ENCODE peak calls at places on chromosomes 12 and 14, in ten cellular contexts. Q, Y, U, B, Z, F, E, K, N and S are unnamed samples.

GRCh38 chr12:94676922-94677321 is 26.6 kb upstream of the TMCC3 start:
- DNase-seq in Q (no peak), Y (no peak), U (no peak), B (no peak), Z (no peak), F (no peak), E (no peak), K (no peak), N (no peak), S (no peak)

GRCh38 chr14:98114122-98114895 is 1157.7 kb downstream of the BCL11B start:
- DNase-seq in Q (no peak), Y (no peak), U (no peak), B (peak; percentile 46), Z (no peak), F (no peak), E (no peak), K (no peak), N (peak; percentile 72), S (no peak)

GRCh38 chr14:59474172-59474571 is 9.0 kb upstream of the GPR135 start:
- DNase-seq in Q (no peak), Y (peak; percentile 72), U (no peak), B (no peak), Z (no peak), F (no peak), E (no peak), K (no peak), N (peak; percentile 91), S (no peak)

GRCh38 chr14:102215522-102216250 is 76.0 kb downstream of the WDR20 start:
- DNase-seq in Q (no peak), Y (peak; percentile 31), U (no peak), B (no peak), Z (no peak), F (no peak), E (peak; percentile 41), K (no peak), N (peak; percentile 31), S (no peak)

GRCh38 chr14:21023817-21024667 is 819 bp downstream of the NDRG2 start:
- DNase-seq in Q (no peak), Y (no peak), U (no peak), B (no peak), Z (no peak), F (no peak), E (no peak), K (no peak), N (no peak), S (no peak)

GRCh38 chr12:76698966-76699365 is 64.9 kb upstream of the ZDHHC17 start:
- DNase-seq in Q (no peak), Y (no peak), U (no peak), B (no peak), Z (no peak), F (no peak), E (no peak), K (no peak), N (no peak), S (no peak)

GRCh38 chr14:93959239-93960107 is 16.9 kb downstream of the ASB2 start:
- DNase-seq in Q (peak; percentile 75), Y (peak; percentile 95), U (peak; percentile 97), B (peak; percentile 100), Z (peak; percentile 92), F (peak; percentile 61), E (peak; percentile 47), K (no peak), N (peak; percentile 90), S (peak; percentile 94)

GRCh38 chr14:68781161-68782021 is 11.5 kb downstream of the ZFP36L1 start:
- DNase-seq in Q (no peak), Y (no peak), U (no peak), B (no peak), Z (no peak), F (no peak), E (no peak), K (no peak), N (no peak), S (no peak)

GRCh38 chr12:10540776-10541205 is 35.1 kb downstream of the EIF2S3B start:
- DNase-seq in Q (no peak), Y (no peak), U (no peak), B (peak; percentile 83), Z (no peak), F (no peak), E (no peak), K (no peak), N (peak; percentile 27), S (no peak)

GRCh38 chr12:104536841-104537240 is 80.1 kb downstream of the CHST11 start:
- DNase-seq in Q (no peak), Y (no peak), U (no peak), B (peak; percentile 64), Z (no peak), F (no peak), E (no peak), K (no peak), N (no peak), S (peak; percentile 67)

GRCh38 chr14:91464615-91465205 is 45.4 kb downstream of the PPP4R3A start:
- DNase-seq in Q (no peak), Y (no peak), U (no peak), B (no peak), Z (no peak), F (no peak), E (no peak), K (no peak), N (no peak), S (no peak)

GRCh38 chr12:20370001-20370381 is 1.7 kb downstream of the PDE3A start:
- DNase-seq in Q (no peak), Y (no peak), U (no peak), B (no peak), Z (peak; percentile 6), F (peak; percentile 9), E (peak; percentile 28), K (peak; percentile 75), N (peak; percentile 36), S (no peak)

DNA sequence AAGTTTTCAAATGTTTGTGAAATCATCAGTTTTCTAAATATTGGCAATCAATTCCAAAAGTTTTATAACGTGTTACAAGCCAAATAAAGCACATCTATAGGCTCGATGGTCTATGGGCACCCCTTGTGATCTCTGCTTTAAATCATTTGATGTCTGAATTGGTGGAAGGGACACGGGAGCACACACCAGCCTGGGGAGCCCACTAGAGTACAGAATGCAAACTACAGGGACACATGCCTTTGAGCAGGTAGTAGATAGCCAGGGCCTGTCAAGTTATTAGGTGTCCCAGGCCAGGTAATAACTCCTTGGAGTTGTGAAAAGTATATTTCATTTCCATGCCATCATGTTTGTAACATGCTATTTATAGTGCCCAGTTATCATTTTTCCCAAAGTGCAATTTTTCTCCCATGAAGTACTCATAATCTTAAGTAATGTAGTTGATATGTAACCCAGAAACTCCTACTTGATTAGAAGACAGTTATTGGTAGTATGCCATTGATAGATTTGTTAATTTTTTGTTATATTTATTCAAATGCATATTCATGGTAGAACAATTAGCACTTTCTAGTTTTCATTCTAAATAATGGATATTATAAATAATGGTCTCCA is 97.0 kb upstream of the FGD4 start:
- DNase-seq in Q (no peak), Y (no peak), U (no peak), B (peak; percentile 8), Z (no peak), F (no peak), E (peak; percentile 60), K (no peak), N (no peak), S (no peak)
- TF ChIP-seq CTCF in Q (no peak), Y (peak; percentile 35), U (peak; percentile 54), B (peak; percentile 56), Z (no peak), F (peak; percentile 74), E (peak; percentile 37), K (no peak), N (peak; percentile 63), S (peak; percentile 45)

GRCh38 chr12:29309320-29309902 is 71.6 kb downstream of the ERGIC2 start:
- DNase-seq in Q (no peak), Y (peak; percentile 47), U (no peak), B (no peak), Z (no peak), F (no peak), E (peak; percentile 13), K (no peak), N (peak; percentile 28), S (no peak)

GRCh38 chr12:29317556-29318363 is 63.2 kb downstream of the ERGIC2 start:
- DNase-seq in Q (no peak), Y (peak; percentile 30), U (peak; percentile 79), B (peak; percentile 52), Z (peak; percentile 24), F (peak; percentile 7), E (peak; percentile 62), K (no peak), N (peak; percentile 40), S (peak; percentile 69)

GRCh38 chr12:29316772-29317171 is 64.2 kb downstream of the ERGIC2 start:
- DNase-seq in Q (no peak), Y (peak; percentile 71), U (no peak), B (peak; percentile 52), Z (no peak), F (peak; percentile 7), E (peak; percentile 52), K (no peak), N (peak; percentile 94), S (no peak)

GRCh38 chr12:29310899-29311298 is 70.1 kb downstream of the ERGIC2 start:
- DNase-seq in Q (no peak), Y (no peak), U (no peak), B (no peak), Z (no peak), F (no peak), E (no peak), K (no peak), N (no peak), S (no peak)

DNA sequence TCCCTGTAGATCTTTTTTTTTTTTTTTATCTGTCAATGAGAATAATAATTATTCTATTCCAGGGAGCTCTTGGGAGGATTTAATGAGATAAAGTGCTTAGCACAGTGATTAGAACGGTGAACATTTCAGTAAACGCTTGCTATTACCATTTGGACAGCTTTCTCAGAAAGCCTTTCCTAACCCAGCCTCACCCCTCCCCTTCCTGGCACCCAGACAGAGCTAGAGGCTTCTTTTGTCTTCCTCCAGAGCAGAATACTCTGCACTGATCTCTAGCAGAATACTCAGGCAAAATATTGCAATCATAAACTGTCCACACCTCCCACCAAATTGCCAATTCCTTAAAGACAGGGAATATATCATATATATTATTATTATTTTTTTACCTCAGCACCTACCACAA is 66.6 kb downstream of the ERGIC2 start:
- DNase-seq in Q (no peak), Y (no peak), U (no peak), B (no peak), Z (no peak), F (no peak), E (no peak), K (no peak), N (peak; percentile 9), S (no peak)
- H3K4me3 ChIP-seq in Q (no peak overlapping the region), Y (no peak overlapping the region), U (no peak overlapping the region), B (no peak overlapping the region), Z (no peak overlapping the region), F (no peak overlapping the region), E (no peak overlapping the region), K (no peak overlapping the region), N (no peak overlapping the region), S (no peak overlapping the region)

GRCh38 chr14:100108840-100109593 is 43.8 kb downstream of the EVL start:
- DNase-seq in Q (no peak), Y (peak; percentile 69), U (no peak), B (no peak), Z (no peak), F (no peak), E (no peak), K (no peak), N (peak; percentile 35), S (no peak)
- H3K27ac ChIP-seq in Q (no peak overlapping the region), Y (no peak overlapping the region), U (no peak overlapping the region), B (no peak overlapping the region), Z (peak overlapping the region; percentile 51), F (no peak overlapping the region), E (no peak overlapping the region), K (peak overlapping the region; percentile 1), N (peak overlapping the region; percentile 30), S (no peak overlapping the region)

DNA sequence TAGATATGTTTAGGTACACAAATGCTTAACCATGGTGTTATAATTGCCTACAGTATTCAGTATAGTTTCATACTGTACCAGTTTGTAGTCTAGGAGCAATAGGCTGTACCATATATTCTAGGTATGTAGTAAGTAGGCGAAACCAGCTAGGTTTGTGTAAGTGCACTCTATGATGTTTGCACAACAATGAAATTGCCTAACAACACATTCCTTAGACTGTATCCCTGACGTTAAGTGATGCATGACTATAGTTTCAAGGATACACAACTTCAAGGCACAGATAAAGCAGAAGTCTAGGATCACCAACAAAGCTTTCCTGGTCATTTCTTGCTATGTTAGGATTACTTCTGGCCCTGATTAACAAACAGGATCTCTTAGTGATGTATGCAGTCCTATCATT is 135.1 kb downstream of the SLC38A1 start:
- DNase-seq in Q (no peak), Y (peak; percentile 18), U (peak; percentile 56), B (no peak), Z (no peak), F (no peak), E (no peak), K (no peak), N (no peak), S (no peak)
- TF ChIP-seq CTCF in Q (no peak), Y (no peak), U (no peak), B (no peak), Z (no peak), F (no peak), E (no peak), K (no peak), N (no peak), S (no peak)